ENCODE peak calls at places on chromosomes 13 and 19, in nine cellular contexts. C, W, O, Q, N, D, I, E and R are unnamed samples.

GRCh38 chr19:18847516-18848463 is 16.0 kb downstream of the UPF1 start:
- DNase-seq in N (no peak), W (no peak), O (peak; percentile 29), I (no peak), E (no peak), D (no peak), Q (peak; percentile 82), C (no peak), R (no peak)

GRCh38 chr13:80742027-80742426 is 401.1 kb upstream of the SPRY2 start:
- DNase-seq in Q (no peak), E (no peak), W (no peak), I (no peak), C (no peak), O (no peak), N (peak; percentile 29), D (no peak), R (no peak)

GRCh38 chr13:101455863-101456262 is 3.4 kb downstream of the ITGBL1 start:
- DNase-seq in O (no peak), Q (peak; percentile 94), N (peak; percentile 93), D (no peak), E (no peak), C (peak; percentile 85), W (peak; percentile 97), I (peak; percentile 87), R (no peak)

GRCh38 chr13:19984430-19985218 is 26.1 kb downstream of the ZMYM2 start:
- DNase-seq in E (no peak), O (no peak), C (peak; percentile 37), N (peak; percentile 26), I (no peak), Q (peak; percentile 46), W (peak; percentile 72), D (no peak), R (no peak)

GRCh38 chr19:56566904-56567273 is 379 bp upstream of the ZNF470 start:
- DNase-seq in O (peak; percentile 33), C (peak; percentile 43), E (peak; percentile 30), Q (peak; percentile 12), N (peak; percentile 11), W (no peak), I (no peak), D (peak; percentile 49), R (no peak)

GRCh38 chr19:40337594-40337993 is 10.6 kb downstream of the C19orf47 start:
- DNase-seq in O (no peak), W (no peak), C (no peak), I (no peak), D (no peak), Q (no peak), N (no peak), E (no peak), R (no peak)

GRCh38 chr13:99151516-99151915 is 49.1 kb upstream of the UBAC2 start:
- DNase-seq in D (no peak), Q (peak; percentile 78), E (no peak), O (no peak), N (peak; percentile 98), I (no peak), C (peak; percentile 80), W (peak; percentile 41), R (no peak)

GRCh38 chr13:76884167-76884566 is 2.0 kb downstream of the KCTD12 start:
- DNase-seq in W (no peak), E (peak; percentile 15), Q (no peak), I (no peak), N (peak; percentile 38), D (peak; percentile 78), C (peak; percentile 29), O (no peak), R (no peak)

GRCh38 chr19:28396259-28396940 is 816.6 kb downstream of the UQCRFS1 start:
- DNase-seq in D (no peak), I (no peak), Q (no peak), N (no peak), W (no peak), C (no peak), O (no peak), E (no peak), R (no peak)

GRCh38 chr13:54965881-54966280 is 1937.3 kb downstream of the OLFM4 start:
- DNase-seq in Q (no peak), E (no peak), N (peak; percentile 8), C (no peak), O (no peak), W (no peak), I (no peak), D (no peak), R (no peak)

GRCh38 chr13:113305208-113305607 is 8.2 kb downstream of the LAMP1 start:
- DNase-seq in W (peak; percentile 76), D (no peak), N (peak; percentile 97), C (peak; percentile 68), I (no peak), E (no peak), O (no peak), Q (peak; percentile 55), R (no peak)

GRCh38 chr13:110015253-110015652 is 228.9 kb upstream of the IRS2 start:
- DNase-seq in W (peak; percentile 43), I (no peak), C (no peak), Q (no peak), O (no peak), N (peak; percentile 87), E (no peak), D (no peak), R (no peak)

GRCh38 chr13:100454876-100455275 is 133.7 kb downstream of the GGACT start:
- DNase-seq in I (no peak), N (peak; percentile 73), W (peak; percentile 54), Q (peak; percentile 39), E (no peak), C (peak; percentile 43), O (no peak), D (no peak), R (no peak)

GRCh38 chr13:34208326-34208725 is 390.4 kb downstream of the RFC3 start:
- DNase-seq in E (no peak), O (no peak), Q (peak; percentile 43), W (peak; percentile 21), N (no peak), D (no peak), I (peak; percentile 21), C (no peak), R (no peak)

GRCh38 chr13:53749306-53749705 is 720.7 kb downstream of the OLFM4 start:
- DNase-seq in W (no peak), E (no peak), O (no peak), Q (no peak), D (no peak), C (no peak), N (no peak), I (no peak), R (no peak)

GRCh38 chr13:33526718-33527117 is 241.2 kb upstream of the STARD13 start:
- DNase-seq in O (no peak), D (no peak), C (no peak), I (no peak), E (no peak), W (no peak), Q (no peak), N (no peak), R (no peak)

DNA sequence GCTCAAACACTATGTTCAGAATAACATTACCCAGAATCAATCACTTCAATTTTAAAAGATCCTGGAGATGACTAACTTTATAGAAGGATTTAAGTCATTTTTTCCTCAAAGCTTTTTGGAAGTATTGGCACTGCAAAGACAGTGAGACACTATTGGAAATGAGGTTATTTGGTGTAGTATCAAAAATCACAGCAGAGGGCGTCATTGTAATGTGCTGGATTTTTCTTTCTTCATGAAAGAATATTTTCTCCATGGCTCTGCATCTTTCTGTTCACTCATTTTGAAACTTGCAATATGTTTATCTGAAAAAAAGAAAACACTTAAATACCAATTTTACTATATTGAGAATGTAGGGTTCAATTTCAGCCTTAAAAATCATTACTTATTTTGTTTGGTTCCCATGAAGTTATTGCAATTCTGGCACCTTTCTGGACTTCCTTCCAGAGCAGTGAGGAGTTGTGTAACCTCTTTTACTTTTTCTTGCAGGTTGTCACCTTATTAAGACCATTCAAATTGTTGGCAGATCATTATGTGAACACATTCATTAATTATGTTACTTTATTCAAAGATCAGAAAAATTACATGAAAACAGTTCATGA is 3.7 kb upstream of the CSNK1A1L start:
- DNase-seq in Q (peak; percentile 57), I (no peak), W (peak; percentile 62), N (peak; percentile 45), O (peak; percentile 58), E (peak; percentile 30), C (peak; percentile 68), D (no peak), R (no peak)
- TF ChIP-seq CTCF in Q (peak; percentile 90), I (peak; percentile 45), W (peak; percentile 89), N (peak; percentile 56), O (peak; percentile 47), E (peak; percentile 68), C (peak; percentile 52), D (peak; percentile 82), R (no peak)

DNA sequence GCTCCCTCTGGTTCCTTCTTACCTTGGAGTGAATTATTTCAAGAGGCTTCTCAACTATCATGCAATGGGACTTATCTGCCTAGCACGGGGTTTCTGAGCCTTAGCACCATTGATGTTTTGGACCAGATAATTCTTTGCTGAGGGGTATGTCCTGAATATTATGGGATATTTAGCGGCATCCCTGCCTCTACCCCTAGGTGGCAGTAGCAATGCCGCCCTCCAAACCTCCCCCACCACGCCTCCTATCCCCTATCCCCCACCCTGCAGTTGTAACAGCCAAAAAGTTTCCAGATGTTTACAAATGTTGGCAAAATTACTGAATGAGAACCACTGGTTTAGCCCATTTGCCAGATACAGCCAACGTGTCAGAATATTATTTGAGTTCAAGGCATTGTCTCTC is 125.5 kb downstream of the POSTN start:
- DNase-seq in W (no peak), D (peak; percentile 33), I (no peak), E (no peak), N (no peak), C (no peak), Q (no peak), O (no peak), R (no peak)
- TF ChIP-seq CTCF in W (no peak), D (peak; percentile 81), I (no peak), E (peak; percentile 56), N (no peak), C (no peak), Q (peak; percentile 62), O (no peak), R (no peak)

GRCh38 chr19:44717603-44718002 is 18.7 kb downstream of the CEACAM16 start:
- DNase-seq in C (no peak), O (no peak), D (no peak), I (no peak), Q (no peak), E (no peak), N (no peak), W (no peak), R (no peak)
- TF ChIP-seq CTCF in C (no peak), O (no peak), D (no peak), I (no peak), Q (no peak), E (no peak), N (no peak), W (no peak), R (no peak)

GRCh38 chr13:96650301-96650886 is 343.9 kb downstream of the OXGR1 start:
- DNase-seq in I (no peak), W (no peak), N (peak; percentile 94), C (peak; percentile 76), E (no peak), O (no peak), D (no peak), Q (no peak), R (no peak)
- TF ChIP-seq CTCF in I (no peak), W (no peak), N (no peak), C (no peak), E (peak; percentile 17), O (no peak), D (peak; percentile 34), Q (no peak), R (no peak)

GRCh38 chr19:43562211-43562697 is 13.1 kb downstream of the XRCC1 start:
- DNase-seq in N (no peak), W (no peak), Q (no peak), I (no peak), D (no peak), C (no peak), O (no peak), E (no peak), R (peak; percentile 34)
- TF ChIP-seq CTCF in N (no peak), W (no peak), Q (no peak), I (no peak), D (no peak), C (no peak), O (no peak), E (no peak), R (no peak)